ENCODE peak calls at places on chromosomes 7 and 10, in nine cellular contexts. G is caudate nucleus, X is mucosa of gallbladder, U is spleen, S is tibial artery, O is NCI-H510A treated with DMSO at 0.1 percent for 48 hours, Q is cardiac septum, K is amniotic epithelial cell, I is iPS DF 6.9. E is an unnamed sample.

GRCh38 chr7:123293710-123294109 is 93.9 kb upstream of the SLC13A1 start:
- DNase-seq in G (no peak), X (no peak), U (no peak), S (no peak), O (no peak), Q (no peak), K (no peak), I (no peak), E (no peak)

GRCh38 chr10:15751048-15751447 is 31.3 kb upstream of the ITGA8 start:
- DNase-seq in G (no peak), X (no peak), U (no peak), S (no peak), O (no peak), Q (no peak), K (no peak), I (no peak), E (no peak)

GRCh38 chr7:41448104-41448503 is 254.8 kb downstream of the INHBA start:
- DNase-seq in G (no peak), X (no peak), U (no peak), S (no peak), O (no peak), Q (no peak), K (peak), I (no peak), E (peak)

GRCh38 chr7:128017880-128018845 is 13.1 kb downstream of the LRRC4 start:
- DNase-seq in G (no peak), X (no peak), U (no peak), S (no peak), O (no peak), Q (no peak), K (no peak), I (no peak), E (no peak)

GRCh38 chr10:131279516-131279915 is 32.0 kb downstream of the TCERG1L start:
- DNase-seq in G (no peak), X (no peak), U (peak), S (no peak), O (no peak), Q (no peak), K (no peak), I (no peak), E (no peak)

GRCh38 chr10:17742918-17743317 is 9.1 kb upstream of the TMEM236 start:
- DNase-seq in G (peak), X (peak), U (no peak), S (peak), O (no peak), Q (no peak), K (peak), I (peak), E (peak)

GRCh38 chr10:77901743-77902142 is 24.8 kb downstream of the DLG5 start:
- DNase-seq in G (no peak), X (no peak), U (no peak), S (no peak), O (no peak), Q (no peak), K (no peak), I (no peak), E (no peak)

GRCh38 chr10:15052121-15052520 is 8.4 kb downstream of the OLAH start:
- DNase-seq in G (no peak), X (no peak), U (no peak), S (no peak), O (no peak), Q (no peak), K (no peak), I (no peak), E (no peak)

GRCh38 chr10:92816106-92816505 is 32.2 kb upstream of the EXOC6 start:
- DNase-seq in G (no peak), X (no peak), U (no peak), S (no peak), O (no peak), Q (no peak), K (no peak), I (no peak), E (peak)

GRCh38 chr7:12138421-12138820 is 72.7 kb upstream of the TMEM106B start:
- DNase-seq in G (no peak), X (no peak), U (no peak), S (no peak), O (no peak), Q (no peak), K (peak), I (no peak), E (no peak)